ENCODE peak calls at places on chromosomes 13 and 19, in five cellular contexts. J, U, B, L and T are unnamed samples.

GRCh38 chr13:26017932-26018690 is 33.7 kb downstream of the SHISA2 start:
- DNase-seq in J (peak; percentile 24), U (peak; percentile 84), L (no peak), B (peak; percentile 61), T (no peak)

GRCh38 chr13:38093425-38093824 is 223.9 kb upstream of the TRPC4 start:
- DNase-seq in B (no peak), U (no peak), L (no peak), J (no peak), T (no peak)

GRCh38 chr19:6613711-6614110 is 22.8 kb upstream of the CD70 start:
- DNase-seq in L (no peak), B (peak; percentile 72), J (no peak), U (no peak), T (no peak)

GRCh38 chr13:27928805-27929753 is 9.3 kb downstream of the PDX1 start:
- DNase-seq in L (no peak), U (no peak), J (no peak), B (no peak), T (no peak)

GRCh38 chr13:32642316-32642715 is 56.1 kb downstream of the PDS5B start:
- DNase-seq in J (no peak), B (no peak), U (no peak), L (no peak), T (no peak)

GRCh38 chr13:91406619-91407018 is 8.2 kb downstream of the GPC5 start:
- DNase-seq in B (peak; percentile 25), L (peak; percentile 64), J (peak; percentile 61), U (no peak), T (peak; percentile 35)

GRCh38 chr13:109385161-109385560 is 401.2 kb downstream of the IRS2 start:
- DNase-seq in U (no peak), B (peak; percentile 84), J (peak; percentile 60), L (no peak), T (no peak)

GRCh38 chr13:30607908-30608307 is 9.8 kb upstream of the USPL1 start:
- DNase-seq in B (no peak), J (no peak), U (no peak), L (no peak), T (no peak)

GRCh38 chr19:3343619-3344502 is 22.5 kb upstream of the NFIC start:
- DNase-seq in L (peak; percentile 8), B (peak; percentile 87), U (peak; percentile 95), J (peak; percentile 89), T (peak; percentile 93)

GRCh38 chr13:24270639-24271131 is 38.7 kb upstream of the C1QTNF9 start:
- DNase-seq in L (no peak), B (peak; percentile 56), U (peak; percentile 89), J (peak; percentile 62), T (peak; percentile 91)

GRCh38 chr19:13830761-13831481 is 35.7 kb downstream of the ZSWIM4 start:
- DNase-seq in J (no peak), B (peak; percentile 68), L (no peak), U (peak; percentile 54), T (no peak)

GRCh38 chr13:111115051-111115840 is at the start of gene ARHGEF7:
- DNase-seq in J (no peak), B (no peak), U (no peak), L (peak; percentile 46), T (no peak)

GRCh38 chr19:8251025-8251472 is 41.9 kb downstream of the CERS4 start:
- DNase-seq in L (no peak), B (peak; percentile 50), U (no peak), J (no peak), T (peak; percentile 80)

GRCh38 chr19:18401580-18402112 is 4.2 kb upstream of the LRRC25 start:
- DNase-seq in B (peak; percentile 65), U (peak; percentile 80), J (peak; percentile 84), L (no peak), T (peak; percentile 67)

GRCh38 chr19:7751157-7751783 is 3.9 kb upstream of the CD209 start:
- DNase-seq in B (no peak), L (no peak), J (peak; percentile 12), U (no peak), T (no peak)

GRCh38 chr13:100130092-100130491 is 41.2 kb downstream of the PCCA start:
- DNase-seq in J (no peak), U (no peak), L (no peak), B (peak; percentile 29), T (peak; percentile 66)

GRCh38 chr19:33194884-33195710 is 967 bp downstream of the LRP3 start:
- DNase-seq in U (peak; percentile 79), J (peak; percentile 41), B (no peak), L (no peak), T (no peak)

GRCh38 chr13:109787135-109787954 is 962 bp upstream of the IRS2 start:
- DNase-seq in U (peak; percentile 80), B (peak; percentile 55), L (peak; percentile 75), J (peak; percentile 61), T (peak; percentile 55)

GRCh38 chr13:33349996-33350826 is 64.7 kb upstream of the STARD13 start:
- DNase-seq in J (peak; percentile 39), B (peak; percentile 40), U (peak; percentile 82), L (no peak), T (peak; percentile 52)

GRCh38 chr19:1045247-1045603 is 5.3 kb downstream of the ABCA7 start:
- DNase-seq in L (no peak), U (peak; percentile 76), B (peak; percentile 49), J (no peak), T (no peak)

GRCh38 chr19:7333198-7334118 is 15.3 kb upstream of the ARHGEF18 start:
- DNase-seq in L (no peak), B (no peak), J (no peak), U (no peak), T (no peak)

GRCh38 chr19:37309834-37310575 is 60.9 kb upstream of the ZNF527 start:
- DNase-seq in B (no peak), L (peak; percentile 0), J (no peak), U (no peak), T (no peak)

GRCh38 chr13:43269037-43269476 is 245.7 kb downstream of the DNAJC15 start:
- DNase-seq in J (peak; percentile 96), B (peak; percentile 88), U (no peak), L (no peak), T (no peak)

GRCh38 chr19:6073858-6074708 is 36.2 kb downstream of the RFX2 start:
- DNase-seq in L (peak; percentile 69), B (no peak), J (no peak), U (no peak), T (no peak)

GRCh38 chr13:23730251-23730650 is 158.9 kb downstream of the MIPEP start:
- DNase-seq in B (no peak), L (no peak), J (no peak), U (no peak), T (no peak)

GRCh38 chr13:85985791-85986190 is 186.6 kb upstream of the SLITRK6 start:
- DNase-seq in U (no peak), J (peak; percentile 86), B (peak; percentile 4), L (no peak), T (peak; percentile 2)

GRCh38 chr13:31029129-31029528 is 96.7 kb downstream of the TEX26 start:
- DNase-seq in L (no peak), B (no peak), J (no peak), U (no peak), T (no peak)

GRCh38 chr19:1809663-1810062 is 2.4 kb downstream of the ATP8B3 start:
- DNase-seq in U (no peak), B (no peak), L (no peak), J (no peak), T (no peak)

GRCh38 chr19:38891791-38892190 is 7.6 kb downstream of the SIRT2 start:
- DNase-seq in U (no peak), J (no peak), L (no peak), B (no peak), T (peak; percentile 83)

GRCh38 chr13:110880627-110881026 is 34.2 kb downstream of the ANKRD10 start:
- DNase-seq in B (no peak), L (no peak), J (no peak), U (no peak), T (peak; percentile 28)

GRCh38 chr19:16180611-16181010 is 4.6 kb upstream of the FAM32A start:
- DNase-seq in U (no peak), B (peak; percentile 62), L (no peak), J (peak; percentile 72), T (no peak)

GRCh38 chr13:100491164-100491847 is 97.3 kb downstream of the GGACT start:
- DNase-seq in U (no peak), L (peak; percentile 70), B (no peak), J (peak; percentile 90), T (peak; percentile 46)

GRCh38 chr13:66967825-66968597 is 262.1 kb downstream of the PCDH9 start:
- DNase-seq in J (peak; percentile 17), U (no peak), L (no peak), B (no peak), T (no peak)